ENCODE peak calls at places on chromosome 7, in eight cellular contexts. W is right cardiac atrium; D is activated CD8-positive, alpha-beta memory T cell treated with anti-CD3 and anti-CD28 coated beads for 4 hours; C is naive thymus-derived CD8-positive, alpha-beta T cell; F is amniotic stem cell; V is C1 segment of cervical spinal cord; S is activated naive CD4-positive, alpha-beta T cell; M is glomerular endothelial cell. Z is an unnamed sample.

GRCh38 chr7:138603549-138604324 is 97.4 kb downstream of the SVOPL start:
- DNase-seq in D (no peak), V (no peak), F (no peak), C (no peak), M (no peak), S (no peak), W (no peak), Z (no peak)

GRCh38 chr7:151461942-151462230 is 21.9 kb upstream of the CRYGN start:
- DNase-seq in M (no peak), F (no peak), W (no peak), D (no peak), C (no peak), V (no peak), S (no peak), Z (no peak)

GRCh38 chr7:55272328-55272727 is 92.8 kb upstream of the LANCL2 start:
- DNase-seq in W (peak; percentile 65), D (no peak), S (peak; percentile 1), M (no peak), V (no peak), F (no peak), C (no peak), Z (no peak)

GRCh38 chr7:88628363-88629085 is 131.0 kb upstream of the ZNF804B start:
- DNase-seq in W (no peak), M (no peak), D (no peak), S (no peak), C (no peak), F (no peak), V (no peak), Z (no peak)

GRCh38 chr7:117085769-117086463 is 132.6 kb downstream of the ST7 start:
- DNase-seq in C (no peak), F (no peak), M (no peak), V (no peak), S (no peak), W (no peak), D (no peak), Z (no peak)

GRCh38 chr7:2609001-2609411 is 22.8 kb upstream of the TTYH3 start:
- DNase-seq in V (no peak), S (no peak), W (peak; percentile 67), D (no peak), C (peak; percentile 33), M (no peak), F (no peak), Z (no peak)

GRCh38 chr7:42869131-42870020 is 42.5 kb downstream of the C7orf25 start:
- DNase-seq in D (no peak), M (no peak), V (no peak), S (no peak), W (no peak), F (no peak), C (no peak), Z (no peak)

GRCh38 chr7:157488326-157488725 is 151.5 kb downstream of the DNAJB6 start:
- DNase-seq in S (no peak), W (no peak), C (no peak), V (no peak), F (no peak), D (no peak), M (no peak), Z (no peak)